ENCODE peak calls at places on chromosomes 2 and 18, in six cellular contexts. One of them, this sample, is unnamed.

GRCh38 chr18:49664086-49664890 is 102.4 kb downstream of the LIPG start:
- DNase-seq in GM23338: peak; percentile 54
- DNase-seq in fibroblast of lung: no peak
- DNase-seq in AG04449: no peak
- DNase-seq in A549: no peak
- DNase-seq in mammary epithelial cell: no peak
- DNase-seq in this sample: peak; percentile 63

GRCh38 chr18:10477121-10477862 is 22.9 kb downstream of the APCDD1 start:
- DNase-seq in GM23338: peak; percentile 50
- DNase-seq in fibroblast of lung: no peak
- DNase-seq in AG04449: no peak
- DNase-seq in A549: no peak
- DNase-seq in mammary epithelial cell: no peak
- DNase-seq in this sample: no peak

GRCh38 chr2:240596080-240596460 is 9.5 kb downstream of the CAPN10 start:
- DNase-seq in GM23338: no peak
- DNase-seq in fibroblast of lung: no peak
- DNase-seq in AG04449: no peak
- DNase-seq in A549: no peak
- DNase-seq in mammary epithelial cell: no peak
- DNase-seq in this sample: no peak

GRCh38 chr2:62217980-62218379 is 22.1 kb downstream of the B3GNT2 start:
- DNase-seq in GM23338: no peak
- DNase-seq in fibroblast of lung: peak; percentile 71
- DNase-seq in AG04449: peak; percentile 50
- DNase-seq in A549: no peak
- DNase-seq in mammary epithelial cell: no peak
- DNase-seq in this sample: peak; percentile 76

GRCh38 chr2:62568983-62569837 is 63.2 kb upstream of the TMEM17 start:
- DNase-seq in GM23338: no peak
- DNase-seq in fibroblast of lung: peak; percentile 32
- DNase-seq in AG04449: no peak
- DNase-seq in A549: peak; percentile 20
- DNase-seq in mammary epithelial cell: peak; percentile 56
- DNase-seq in this sample: peak; percentile 34

GRCh38 chr2:170155723-170156253 is 22.2 kb upstream of the MYO3B start:
- DNase-seq in GM23338: no peak
- DNase-seq in fibroblast of lung: peak; percentile 35
- DNase-seq in AG04449: no peak
- DNase-seq in A549: no peak
- DNase-seq in mammary epithelial cell: no peak
- DNase-seq in this sample: peak; percentile 35

GRCh38 chr2:182890305-182890704 is 23.9 kb upstream of the FRZB start:
- DNase-seq in GM23338: no peak
- DNase-seq in fibroblast of lung: no peak
- DNase-seq in AG04449: no peak
- DNase-seq in A549: no peak
- DNase-seq in mammary epithelial cell: no peak
- DNase-seq in this sample: no peak

GRCh38 chr2:29644949-29645348 is 276.4 kb downstream of the ALK start:
- DNase-seq in GM23338: no peak
- DNase-seq in fibroblast of lung: no peak
- DNase-seq in AG04449: no peak
- DNase-seq in A549: no peak
- DNase-seq in mammary epithelial cell: no peak
- DNase-seq in this sample: no peak

GRCh38 chr2:221758076-221758475 is 186.0 kb upstream of the EPHA4 start:
- DNase-seq in GM23338: no peak
- DNase-seq in fibroblast of lung: no peak
- DNase-seq in AG04449: no peak
- DNase-seq in A549: no peak
- DNase-seq in mammary epithelial cell: no peak
- DNase-seq in this sample: no peak

GRCh38 chr2:14492920-14493503 is 139.5 kb upstream of the LRATD1 start:
- DNase-seq in GM23338: peak; percentile 7
- DNase-seq in fibroblast of lung: peak; percentile 94
- DNase-seq in AG04449: peak; percentile 67
- DNase-seq in A549: no peak
- DNase-seq in mammary epithelial cell: peak; percentile 96
- DNase-seq in this sample: peak; percentile 83

GRCh38 chr2:109446531-109447131 is 167.1 kb downstream of the SEPTIN10 start:
- DNase-seq in GM23338: no peak
- DNase-seq in fibroblast of lung: no peak
- DNase-seq in AG04449: no peak
- DNase-seq in A549: no peak
- DNase-seq in mammary epithelial cell: no peak
- DNase-seq in this sample: no peak

GRCh38 chr18:54712315-54712714 is 116.0 kb upstream of the RAB27B start:
- DNase-seq in GM23338: no peak
- DNase-seq in fibroblast of lung: peak; percentile 82
- DNase-seq in AG04449: peak; percentile 40
- DNase-seq in A549: no peak
- DNase-seq in mammary epithelial cell: peak; percentile 94
- DNase-seq in this sample: peak; percentile 65

GRCh38 chr2:158570869-158571268 is 114.1 kb downstream of the PKP4 start:
- DNase-seq in GM23338: no peak
- DNase-seq in fibroblast of lung: no peak
- DNase-seq in AG04449: no peak
- DNase-seq in A549: no peak
- DNase-seq in mammary epithelial cell: no peak
- DNase-seq in this sample: no peak

GRCh38 chr2:151472966-151473365 is 63.3 kb downstream of the RIF1 start:
- DNase-seq in GM23338: no peak
- DNase-seq in fibroblast of lung: no peak
- DNase-seq in AG04449: no peak
- DNase-seq in A549: no peak
- DNase-seq in mammary epithelial cell: no peak
- DNase-seq in this sample: no peak

GRCh38 chr2:106956416-106956815 is 70.4 kb upstream of the ST6GAL2 start:
- DNase-seq in GM23338: no peak
- DNase-seq in fibroblast of lung: peak; percentile 61
- DNase-seq in AG04449: no peak
- DNase-seq in A549: no peak
- DNase-seq in mammary epithelial cell: no peak
- DNase-seq in this sample: no peak

GRCh38 chr2:8659092-8659734 is 22.6 kb upstream of the ID2 start:
- DNase-seq in GM23338: no peak
- DNase-seq in fibroblast of lung: no peak
- DNase-seq in AG04449: no peak
- DNase-seq in A549: no peak
- DNase-seq in mammary epithelial cell: no peak
- DNase-seq in this sample: no peak

GRCh38 chr2:180012523-180012922 is 5.4 kb upstream of the CWC22 start:
- DNase-seq in GM23338: no peak
- DNase-seq in fibroblast of lung: peak; percentile 77
- DNase-seq in AG04449: no peak
- DNase-seq in A549: no peak
- DNase-seq in mammary epithelial cell: peak; percentile 92
- DNase-seq in this sample: peak; percentile 94

GRCh38 chr2:109692013-109692738 is 78.0 kb downstream of the SOWAHC start:
- DNase-seq in GM23338: no peak
- DNase-seq in fibroblast of lung: no peak
- DNase-seq in AG04449: no peak
- DNase-seq in A549: no peak
- DNase-seq in mammary epithelial cell: no peak
- DNase-seq in this sample: no peak

GRCh38 chr2:134301099-134301970 is 47.5 kb downstream of the MGAT5 start:
- DNase-seq in GM23338: no peak
- DNase-seq in fibroblast of lung: peak; percentile 71
- DNase-seq in AG04449: no peak
- DNase-seq in A549: no peak
- DNase-seq in mammary epithelial cell: peak; percentile 46
- DNase-seq in this sample: peak; percentile 69

GRCh38 chr2:20618886-20619521 is 31.9 kb downstream of the HS1BP3 start:
- DNase-seq in GM23338: no peak
- DNase-seq in fibroblast of lung: no peak
- DNase-seq in AG04449: no peak
- DNase-seq in A549: no peak
- DNase-seq in mammary epithelial cell: no peak
- DNase-seq in this sample: no peak

GRCh38 chr18:57627488-57627887 is 5.9 kb upstream of the NARS1 start:
- DNase-seq in GM23338: no peak
- DNase-seq in fibroblast of lung: peak; percentile 69
- DNase-seq in AG04449: no peak
- DNase-seq in A549: no peak
- DNase-seq in mammary epithelial cell: peak; percentile 30
- DNase-seq in this sample: no peak

GRCh38 chr2:133836220-133836619 is 268.0 kb upstream of the NCKAP5 start:
- DNase-seq in GM23338: no peak
- DNase-seq in fibroblast of lung: no peak
- DNase-seq in AG04449: no peak
- DNase-seq in A549: no peak
- DNase-seq in mammary epithelial cell: no peak
- DNase-seq in this sample: no peak

GRCh38 chr2:237287874-237288273 is 126.1 kb downstream of the COL6A3 start:
- DNase-seq in GM23338: no peak
- DNase-seq in fibroblast of lung: no peak
- DNase-seq in AG04449: no peak
- DNase-seq in A549: no peak
- DNase-seq in mammary epithelial cell: no peak
- DNase-seq in this sample: peak; percentile 41

GRCh38 chr2:26925100-26925791 is 45.2 kb upstream of the MAPRE3 start:
- DNase-seq in GM23338: peak; percentile 56
- DNase-seq in fibroblast of lung: peak; percentile 19
- DNase-seq in AG04449: no peak
- DNase-seq in A549: no peak
- DNase-seq in mammary epithelial cell: no peak
- DNase-seq in this sample: no peak

DNA sequence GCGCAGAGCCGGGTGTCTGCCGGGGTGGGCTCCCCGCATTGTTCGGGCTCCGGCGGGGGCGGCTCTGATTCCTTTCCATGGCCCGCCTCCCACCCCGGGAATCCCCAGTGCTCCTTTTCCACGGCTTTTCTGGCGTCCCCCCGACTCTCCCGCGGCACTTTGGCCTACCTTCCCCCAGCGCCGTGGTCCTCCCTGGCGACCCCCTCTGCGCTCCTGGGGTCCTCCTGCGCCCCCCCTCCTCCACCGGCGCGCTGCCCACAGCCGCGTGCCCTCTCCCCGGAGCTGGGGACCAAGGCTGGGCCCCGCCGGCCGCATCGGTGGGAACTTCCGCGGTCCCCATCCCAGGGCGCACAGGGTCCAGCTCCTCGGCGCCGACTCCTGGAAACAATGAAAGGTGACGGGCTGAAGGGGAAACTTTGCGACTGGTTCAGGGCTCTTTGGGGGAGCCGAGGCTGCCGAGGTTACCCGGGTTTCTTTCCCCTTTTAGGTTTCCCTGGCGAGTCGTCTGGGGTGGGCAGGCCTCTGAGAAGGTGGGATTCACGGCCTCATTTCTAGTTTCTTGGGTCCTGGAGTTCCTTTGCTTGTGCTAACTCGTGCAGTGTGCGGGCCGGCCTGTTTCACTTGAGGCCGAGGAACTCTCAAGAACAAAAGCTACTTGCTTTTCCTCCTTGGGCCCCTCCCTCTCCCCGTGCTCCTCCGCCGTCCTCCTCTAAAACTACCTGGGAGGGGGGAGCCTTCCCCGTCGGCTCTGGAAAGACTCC is 2.2 kb downstream of the TGIF1 start:
- DNase-seq in GM23338: peak; percentile 54
- DNase-seq in fibroblast of lung: peak; percentile 77
- DNase-seq in AG04449: no peak
- DNase-seq in A549: no peak
- DNase-seq in mammary epithelial cell: peak; percentile 68
- DNase-seq in this sample: peak; percentile 74
- TF ChIP-seq CTCF in GM23338: no peak
- TF ChIP-seq CTCF in fibroblast of lung: no peak
- TF ChIP-seq CTCF in AG04449: no peak
- TF ChIP-seq CTCF in A549: no peak
- TF ChIP-seq CTCF in mammary epithelial cell: no peak
- TF ChIP-seq CTCF in this sample: no peak

DNA sequence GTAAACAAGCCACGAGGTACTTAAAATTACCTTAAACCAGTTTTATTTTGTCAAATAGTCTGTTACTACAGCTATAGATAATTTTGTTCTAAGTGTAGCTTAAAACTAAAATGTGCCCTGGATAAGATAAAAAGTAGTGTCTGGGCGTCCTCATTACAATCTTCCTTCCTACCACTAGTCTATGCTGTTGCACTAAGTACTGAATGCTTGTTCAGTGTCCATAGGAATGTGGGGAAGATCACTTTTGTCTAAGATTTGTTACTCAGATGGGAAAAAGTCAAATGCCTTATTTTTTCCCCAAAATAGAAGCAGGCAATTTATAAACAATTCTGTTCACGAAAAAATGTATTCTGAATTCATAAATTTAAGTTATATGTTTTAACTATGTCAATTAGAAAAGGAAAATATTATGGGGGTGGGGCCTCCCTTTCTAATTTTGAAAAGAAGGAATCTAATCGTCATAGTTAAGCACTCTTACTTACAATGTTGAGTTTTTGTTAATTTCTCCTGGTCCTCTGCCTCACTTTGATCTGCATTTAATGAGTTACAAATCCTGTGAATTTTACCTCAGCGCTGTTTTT is 140.4 kb upstream of the VRK2 start:
- DNase-seq in GM23338: peak; percentile 73
- DNase-seq in fibroblast of lung: peak; percentile 61
- DNase-seq in AG04449: peak; percentile 12
- DNase-seq in A549: peak; percentile 77
- DNase-seq in mammary epithelial cell: peak; percentile 28
- DNase-seq in this sample: peak; percentile 73
- TF ChIP-seq CTCF in GM23338: peak; percentile 89
- TF ChIP-seq CTCF in fibroblast of lung: peak; percentile 90
- TF ChIP-seq CTCF in AG04449: peak; percentile 80
- TF ChIP-seq CTCF in A549: peak; percentile 97
- TF ChIP-seq CTCF in mammary epithelial cell: peak; percentile 93
- TF ChIP-seq CTCF in this sample: peak; percentile 87

DNA sequence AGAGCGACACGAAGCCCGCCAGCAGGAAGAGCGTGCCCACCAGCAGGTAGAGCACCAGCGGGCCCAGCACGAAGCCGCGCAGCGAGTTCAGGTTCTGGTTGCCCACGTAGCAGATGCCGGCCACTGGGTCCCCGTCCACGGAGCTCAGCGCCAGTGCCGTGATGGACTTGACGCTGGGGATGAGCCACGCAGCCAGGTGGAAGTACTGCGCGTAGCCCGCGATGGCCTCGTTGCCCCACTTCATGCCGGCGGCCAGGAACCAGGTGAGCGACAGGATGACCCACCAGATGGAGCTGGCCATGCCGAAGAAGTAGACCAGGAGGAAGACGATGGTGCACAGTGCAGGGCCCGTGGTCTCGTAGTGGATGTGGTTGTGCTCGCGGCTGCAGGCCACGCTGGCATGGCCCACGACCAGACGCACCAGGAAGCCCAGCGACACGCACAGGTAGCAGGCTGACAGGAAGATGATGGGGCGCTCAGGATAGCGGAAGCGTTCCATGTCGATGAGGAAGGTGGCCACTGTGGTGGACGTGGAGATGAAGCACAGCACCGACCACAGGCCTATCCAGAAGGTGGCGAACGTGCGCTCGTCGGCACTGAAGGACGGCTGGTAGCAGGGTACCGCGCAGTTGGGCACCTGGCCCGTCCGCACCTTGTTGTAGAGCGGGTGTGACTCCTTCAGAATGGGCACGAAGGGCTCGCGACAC is 2.1 kb downstream of the FZD5 start:
- DNase-seq in GM23338: peak; percentile 78
- DNase-seq in fibroblast of lung: peak; percentile 33
- DNase-seq in AG04449: no peak
- DNase-seq in A549: peak; percentile 53
- DNase-seq in mammary epithelial cell: peak; percentile 48
- DNase-seq in this sample: peak; percentile 43
- TF ChIP-seq CTCF in GM23338: peak; percentile 81
- TF ChIP-seq CTCF in fibroblast of lung: peak; percentile 27
- TF ChIP-seq CTCF in AG04449: peak; percentile 55
- TF ChIP-seq CTCF in A549: peak; percentile 65
- TF ChIP-seq CTCF in mammary epithelial cell: peak; percentile 48
- TF ChIP-seq CTCF in this sample: peak; percentile 33

GRCh38 chr2:118269408-118270051 is 181.3 kb downstream of the INSIG2 start:
- DNase-seq in GM23338: peak; percentile 55
- DNase-seq in fibroblast of lung: no peak
- DNase-seq in AG04449: no peak
- DNase-seq in A549: no peak
- DNase-seq in mammary epithelial cell: no peak
- DNase-seq in this sample: no peak
- TF ChIP-seq CTCF in GM23338: peak; percentile 59
- TF ChIP-seq CTCF in fibroblast of lung: no peak
- TF ChIP-seq CTCF in AG04449: no peak
- TF ChIP-seq CTCF in A549: no peak
- TF ChIP-seq CTCF in mammary epithelial cell: peak; percentile 49
- TF ChIP-seq CTCF in this sample: no peak

This sample was measured in cardiac fibroblast.